ENCODE peak calls at places on chromosome 16, in four cellular contexts. C is lung; Z is CD4-positive, CD25-positive, alpha-beta regulatory T cell; Q is psoas muscle. M is an unnamed sample. For H3K9me3, the result is how much of the 10 kb centered on the place peaks cover.

GRCh38 chr16:1333149-1333812 is at the start of gene BAIAP3:
- DNase-seq in Z (no peak), C (no peak), Q (peak), M (no peak)

GRCh38 chr16:4306439-4307214 is 9.2 kb upstream of the GLIS2 start:
- DNase-seq in Q (no peak), C (no peak), Z (peak), M (no peak)

GRCh38 chr16:27708651-27709050 is 158.7 kb downstream of the KATNIP start:
- DNase-seq in Q (no peak), Z (no peak), C (no peak), M (peak)

GRCh38 chr16:15907863-15908478 is 19.6 kb upstream of the CEP20 start:
- DNase-seq in Z (peak), C (peak), Q (no peak), M (no peak)

GRCh38 chr16:12225816-12226480 is 249.4 kb downstream of the SNX29 start:
- DNase-seq in C (no peak), Z (no peak), Q (no peak), M (no peak)

GRCh38 chr16:69105501-69106361 is at the start of gene HAS3:
- DNase-seq in Z (no peak), C (peak), Q (no peak), M (no peak)

GRCh38 chr16:87834668-87835473 is 34.4 kb downstream of the SLC7A5 start:
- DNase-seq in Z (no peak), Q (no peak), C (no peak), M (no peak)

GRCh38 chr16:1705688-1706385 is at the start of gene MAPK8IP3:
- DNase-seq in Z (peak), C (peak), Q (peak), M (peak)

GRCh38 chr16:65414284-65414984 is 292.6 kb upstream of the CDH11 start:
- DNase-seq in C (no peak), Q (no peak), Z (no peak), M (no peak)

GRCh38 chr16:82735696-82736095 is 108.9 kb downstream of the CDH13 start:
- DNase-seq in Q (no peak), C (no peak), Z (no peak), M (no peak)

GRCh38 chr16:1002399-1003161 is 21.0 kb downstream of the SOX8 start:
- DNase-seq in Z (no peak), Q (peak), C (no peak), M (no peak)

GRCh38 chr16:80711406-80711805 is 93.0 kb downstream of the CDYL2 start:
- DNase-seq in Q (no peak), Z (no peak), C (no peak), M (no peak)

GRCh38 chr16:84478172-84478948 is 26.1 kb downstream of the MEAK7 start:
- DNase-seq in Q (no peak), Z (no peak), C (no peak), M (no peak)

GRCh38 chr16:1367486-1368174 is 15.9 kb downstream of the GNPTG start:
- DNase-seq in Q (no peak), Z (no peak), C (no peak), M (no peak)

GRCh38 chr16:4561565-4561964 is 5.4 kb downstream of the C16orf96 start:
- DNase-seq in Z (no peak), C (no peak), Q (no peak), M (no peak)

GRCh38 chr16:4339909-4340308 is 11.2 kb downstream of the PAM16 start:
- DNase-seq in Q (no peak), C (no peak), Z (no peak), M (no peak)

GRCh38 chr16:56848056-56848936 is 16.7 kb upstream of the SLC12A3 start:
- DNase-seq in C (no peak), Z (no peak), Q (peak), M (no peak)

GRCh38 chr16:81889896-81890634 is 111.0 kb downstream of the PLCG2 start:
- DNase-seq in C (peak), Q (no peak), Z (peak), M (no peak)

GRCh38 chr16:23145186-23145585 is 4.1 kb downstream of the USP31 start:
- DNase-seq in Z (no peak), C (no peak), Q (no peak), M (no peak)

GRCh38 chr16:89052191-89052787 is 41.4 kb upstream of the ACSF3 start:
- DNase-seq in Q (no peak), Z (no peak), C (no peak), M (no peak)

GRCh38 chr16:51057102-51057793 is 93.8 kb downstream of the SALL1 start:
- DNase-seq in Q (no peak), C (no peak), Z (no peak), M (no peak)

GRCh38 chr16:17921357-17921978 is 415.1 kb downstream of the NPIPA8 start:
- DNase-seq in C (no peak), Z (peak), Q (no peak), M (no peak)

GRCh38 chr16:77539336-77539735 is 104.5 kb upstream of the ADAMTS18 start:
- DNase-seq in Z (no peak), Q (no peak), C (no peak), M (no peak)

GRCh38 chr16:23491490-23492391 is 18.6 kb downstream of the GGA2 start:
- DNase-seq in Z (no peak), C (peak), Q (no peak), M (no peak)

GRCh38 chr16:58717994-58718393 is 16.1 kb downstream of the GOT2 start:
- DNase-seq in C (no peak), Z (no peak), Q (no peak), M (no peak)

GRCh38 chr16:88497561-88498420 is 44.7 kb downstream of the ZFPM1 start:
- DNase-seq in Q (no peak), Z (no peak), C (no peak), M (no peak)

DNA sequence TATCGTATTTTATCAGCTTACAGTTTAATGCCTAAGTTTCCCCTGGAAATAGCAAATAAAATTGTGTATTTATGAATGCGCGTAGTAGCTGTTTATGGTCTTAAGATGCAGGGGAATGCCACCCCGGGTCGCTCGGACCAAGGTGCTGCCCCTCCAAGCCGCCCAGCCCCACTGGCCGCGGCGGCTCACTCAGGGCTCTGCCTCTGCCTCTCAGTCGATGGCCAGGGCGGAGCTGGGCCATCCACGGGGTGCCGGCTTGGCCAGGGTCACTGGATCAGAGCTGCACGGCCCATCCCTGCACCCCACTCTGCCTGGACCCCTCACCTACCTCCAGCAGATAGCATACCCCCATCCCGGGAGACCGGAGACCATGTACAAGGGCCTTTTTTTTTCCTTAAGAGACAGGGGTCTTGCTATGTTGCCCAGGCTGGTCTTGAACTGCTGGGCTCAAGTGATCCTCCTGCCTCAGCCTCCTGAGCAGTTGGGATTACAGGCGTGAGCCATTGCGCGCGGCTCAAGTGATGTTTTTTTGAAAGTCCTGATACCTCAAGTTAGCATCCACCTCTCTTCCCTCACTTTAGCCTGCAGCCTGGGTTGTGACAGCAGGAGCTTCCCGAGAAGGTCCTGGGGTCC is 11.0 kb downstream of the PRSS27 start:
- DNase-seq in C (no peak), Q (no peak), Z (no peak), M (no peak)
- H3K9me3 ChIP-seq in C (under half), Q (under half), Z (under half), M (under half)

DNA sequence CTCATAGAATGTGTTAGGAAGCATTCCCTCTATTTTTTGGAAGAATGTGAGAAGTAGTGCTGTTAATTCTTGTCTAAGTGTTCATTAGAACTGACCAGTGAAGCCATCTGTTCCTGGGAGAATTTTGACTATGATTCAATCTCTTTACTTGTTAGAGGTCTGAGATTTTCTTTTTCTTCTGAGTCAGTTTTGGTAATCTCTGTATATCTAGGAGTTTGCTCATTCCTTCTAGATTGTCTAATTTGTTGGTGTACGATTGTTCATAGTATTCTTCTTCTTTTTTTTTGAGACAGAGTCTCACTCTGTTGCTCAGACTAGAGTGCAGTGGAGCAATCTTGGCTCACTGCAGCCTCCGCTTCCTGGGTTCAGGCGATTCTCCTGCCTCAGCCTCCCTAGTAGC is 20.4 kb downstream of the NFATC3 start:
- DNase-seq in C (no peak), Q (no peak), Z (no peak), M (no peak)
- H3K9me3 ChIP-seq in C (under half), Q (under half), Z (under half), M (under half)

DNA sequence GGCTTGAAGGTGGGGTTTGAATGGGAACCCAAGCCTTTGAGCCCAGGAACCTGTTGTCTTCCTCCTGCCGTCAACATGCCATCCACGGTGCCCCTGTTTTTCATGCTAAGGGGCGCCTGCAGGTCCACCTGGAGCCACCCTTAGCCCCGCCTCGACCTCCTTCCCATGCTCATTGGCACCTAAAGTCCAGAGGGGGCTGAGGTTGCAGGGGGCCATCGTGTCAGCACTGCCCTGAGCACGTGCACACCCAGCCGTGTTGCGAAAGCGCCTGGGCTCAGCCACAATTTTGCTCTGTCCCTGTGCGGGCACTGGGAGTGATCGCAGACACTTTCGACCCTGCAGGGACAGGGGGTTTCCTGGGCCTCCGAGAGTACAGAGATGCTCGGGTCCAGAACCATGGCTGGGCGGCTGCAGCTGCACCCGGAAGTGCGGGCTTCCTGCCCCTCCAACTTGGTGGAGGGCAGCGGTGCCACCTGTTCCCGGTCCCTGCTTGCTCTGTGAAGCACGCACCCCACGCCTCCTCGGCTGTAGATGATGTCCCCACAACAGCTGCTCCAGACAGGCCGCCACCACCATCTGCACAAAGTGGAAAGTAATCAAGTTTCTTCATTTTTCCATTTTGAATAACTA is 454.7 kb downstream of the CDH8 start:
- DNase-seq in Z (no peak), Q (no peak), C (no peak), M (no peak)
- H3K9me3 ChIP-seq in Z (under half), Q (under half), C (under half), M (under half)

GRCh38 chr16:60717808-60718207 is 1318.4 kb downstream of the CDH8 start:
- DNase-seq in Q (no peak), Z (no peak), C (no peak), M (no peak)

GRCh38 chr16:60720060-60720459 is 1316.2 kb downstream of the CDH8 start:
- DNase-seq in Z (no peak), Q (no peak), C (no peak), M (no peak)
- H3K9me3 ChIP-seq in Z (under half), Q (under half), C (under half), M (under half)

DNA sequence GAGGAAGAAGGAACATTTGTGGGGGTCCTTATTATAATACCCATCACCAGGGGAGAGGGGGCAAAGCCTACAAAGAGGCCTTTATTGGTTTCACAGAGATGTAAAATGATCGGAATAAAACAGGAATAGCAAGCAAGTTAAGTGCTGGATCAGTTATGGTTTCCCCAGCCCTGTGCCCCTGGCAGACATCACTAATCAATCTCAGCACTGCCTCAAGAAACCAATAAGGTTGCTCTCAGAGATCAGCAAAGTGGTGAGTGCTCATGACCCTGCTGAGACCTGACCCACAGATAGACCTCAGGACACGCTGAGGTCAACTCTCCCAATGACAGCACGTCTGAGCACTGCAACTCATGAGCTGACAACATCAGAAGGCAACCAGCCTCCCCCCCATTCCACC is 66.3 kb downstream of the ZNF423 start:
- DNase-seq in Z (no peak), C (no peak), Q (no peak), M (no peak)
- H3K9me3 ChIP-seq in Z (under half), C (under half), Q (under half), M (under half)

GRCh38 chr16:75043175-75043937 is 44.5 kb downstream of the ZNRF1 start:
- DNase-seq in Z (no peak), C (no peak), Q (no peak), M (no peak)
- H3K9me3 ChIP-seq in Z (under half), C (under half), Q (under half), M (under half)